ENCODE peak calls at places on chromosomes 11 and 22, in six cellular contexts. A is dorsolateral prefrontal cortex, Q is RWPE2, V is BJ, K is WERI-Rb-1, U is astrocyte of the spinal cord. Z is an unnamed sample.

GRCh38 chr22:49960967-49961600 is 512 bp downstream of the PIM3 start:
- DNase-seq in V (no peak), Q (peak), A (peak), K (peak), U (peak), Z (no peak)

GRCh38 chr22:28424427-28425080 is 255.1 kb downstream of the TTC28 start:
- DNase-seq in V (no peak), U (peak), A (no peak), Q (no peak), K (no peak), Z (peak)

GRCh38 chr11:130213143-130213978 is 53.8 kb downstream of the ST14 start:
- DNase-seq in V (no peak), A (peak), U (peak), K (peak), Q (peak), Z (no peak)

GRCh38 chr11:6438979-6439571 is 1.7 kb downstream of the HPX start:
- DNase-seq in U (peak), Q (no peak), V (no peak), K (peak), A (peak), Z (peak)

GRCh38 chr11:61972112-61972795 is 4.8 kb upstream of the FTH1 start:
- DNase-seq in Q (no peak), U (no peak), K (no peak), V (no peak), A (peak), Z (peak)

GRCh38 chr11:69259072-69259471 is 34.9 kb upstream of the MYEOV start:
- DNase-seq in A (no peak), K (no peak), Q (no peak), U (no peak), V (no peak), Z (no peak)

GRCh38 chr22:49815641-49816071 is 12.0 kb downstream of the BRD1 start:
- DNase-seq in V (no peak), K (no peak), Q (no peak), A (no peak), U (peak), Z (no peak)

GRCh38 chr22:20624161-20624616 is 116.8 kb downstream of the MED15 start:
- DNase-seq in V (no peak), A (no peak), U (no peak), Q (no peak), K (no peak), Z (no peak)

GRCh38 chr11:34250732-34251639 is 106.8 kb downstream of the ABTB2 start:
- DNase-seq in Q (peak), V (no peak), A (peak), U (no peak), K (no peak), Z (no peak)

GRCh38 chr11:5596611-5597201 is at the start of gene TRIM6:
- DNase-seq in K (no peak), A (no peak), Q (peak), U (peak), V (no peak), Z (no peak)

GRCh38 chr11:90491466-90491865 is 268.6 kb upstream of the CHORDC1 start:
- DNase-seq in K (no peak), Q (no peak), A (no peak), U (no peak), V (no peak), Z (no peak)

GRCh38 chr11:11047851-11048610 is 190.2 kb upstream of the ZBED5 start:
- DNase-seq in K (no peak), V (no peak), A (no peak), U (no peak), Q (no peak), Z (no peak)

GRCh38 chr11:112614605-112615004 is 346.6 kb upstream of the NCAM1 start:
- DNase-seq in K (no peak), Q (no peak), A (no peak), V (no peak), U (no peak), Z (no peak)

GRCh38 chr11:48101958-48102357 is 114.7 kb upstream of the OR4B1 start:
- DNase-seq in K (no peak), Q (no peak), A (no peak), V (no peak), U (no peak), Z (no peak)

GRCh38 chr11:35343033-35343598 is 76.2 kb downstream of the SLC1A2 start:
- DNase-seq in Q (no peak), U (no peak), K (no peak), A (no peak), V (no peak), Z (no peak)

GRCh38 chr11:131302831-131303230 is 67.6 kb upstream of the NTM start:
- DNase-seq in Q (no peak), A (no peak), K (no peak), U (peak), V (no peak), Z (peak)

GRCh38 chr11:134532176-134532920 is 120.3 kb upstream of the B3GAT1 start:
- DNase-seq in K (peak), U (no peak), V (no peak), A (peak), Q (no peak), Z (no peak)

GRCh38 chr22:31927562-31927961 is 16.8 kb upstream of the YWHAH start:
- DNase-seq in U (no peak), K (no peak), V (no peak), A (no peak), Q (no peak), Z (no peak)

GRCh38 chr22:46069518-46070214 is 80.7 kb upstream of the PPARA start:
- DNase-seq in K (no peak), U (peak), Q (peak), V (peak), A (peak), Z (peak)

GRCh38 chr22:36287881-36288515 is 35.1 kb downstream of the APOL1 start:
- DNase-seq in U (no peak), Q (no peak), A (peak), K (no peak), V (no peak), Z (no peak)

GRCh38 chr22:31282748-31283468 is 9.4 kb downstream of the PIK3IP1 start:
- DNase-seq in Q (no peak), V (no peak), U (no peak), A (no peak), K (no peak), Z (no peak)

GRCh38 chr22:34814260-34814659 is 251.7 kb upstream of the ISX start:
- DNase-seq in K (no peak), U (peak), Q (no peak), V (peak), A (no peak), Z (no peak)

GRCh38 chr11:1936781-1937615 is 10.1 kb upstream of the MRPL23 start:
- DNase-seq in A (no peak), U (no peak), K (no peak), V (no peak), Q (peak), Z (no peak)

GRCh38 chr11:126636911-126637799 is 281.7 kb downstream of the ST3GAL4 start:
- DNase-seq in V (peak), U (peak), Q (no peak), K (no peak), A (no peak), Z (no peak)

GRCh38 chr11:1307163-1307870 is 2.1 kb downstream of the TOLLIP start:
- DNase-seq in U (no peak), K (no peak), V (no peak), A (peak), Q (peak), Z (no peak)

GRCh38 chr11:106409201-106409600 is 331.7 kb downstream of the AASDHPPT start:
- DNase-seq in K (no peak), U (peak), A (no peak), V (no peak), Q (no peak), Z (no peak)

GRCh38 chr22:25334091-25334490 is 114.7 kb downstream of the CRYBB2 start:
- DNase-seq in U (no peak), K (peak), Q (no peak), V (no peak), A (no peak), Z (no peak)

GRCh38 chr11:34798985-34799384 is 117.2 kb downstream of the APIP start:
- DNase-seq in V (no peak), U (no peak), Q (no peak), A (no peak), K (no peak), Z (no peak)

GRCh38 chr11:92843455-92843854 is 126.0 kb upstream of the MTNR1B start:
- DNase-seq in Q (no peak), U (no peak), A (no peak), K (no peak), V (no peak), Z (no peak)

GRCh38 chr11:92845390-92846185 is 123.9 kb upstream of the MTNR1B start:
- DNase-seq in K (no peak), A (no peak), Q (no peak), U (no peak), V (no peak), Z (no peak)

GRCh38 chr11:92841719-92842118 is 127.7 kb upstream of the MTNR1B start:
- DNase-seq in V (no peak), A (no peak), Q (no peak), K (no peak), U (no peak), Z (no peak)

GRCh38 chr11:92846542-92847125 is 122.8 kb upstream of the MTNR1B start:
- DNase-seq in K (no peak), Q (no peak), V (no peak), A (no peak), U (no peak), Z (no peak)

DNA sequence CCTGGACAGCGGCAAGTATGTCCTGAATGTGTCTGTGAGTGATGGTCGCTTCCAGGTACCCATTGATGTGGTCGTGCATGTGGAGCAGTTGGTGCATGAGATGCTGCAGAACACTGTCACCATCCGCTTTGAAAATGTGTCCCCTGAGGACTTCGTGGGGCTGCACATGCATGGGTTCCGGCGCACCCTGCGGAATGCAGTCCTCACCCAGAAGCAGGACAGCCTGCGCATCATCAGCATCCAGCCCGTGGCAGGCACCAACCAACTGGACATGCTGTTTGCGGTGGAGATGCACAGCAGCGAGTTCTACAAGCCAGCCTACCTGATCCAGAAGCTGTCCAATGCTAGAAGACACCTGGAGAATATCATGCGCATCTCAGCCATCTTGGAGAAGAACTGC is 125.3 kb upstream of the MTNR1B start:
- DNase-seq in U (no peak), A (no peak), V (no peak), K (no peak), Q (no peak), Z (no peak)
- TF ChIP-seq CTCF in U (no peak), A (no peak), V (no peak), K (no peak), Q (no peak), Z (no peak)

GRCh38 chr11:64312947-64313346 is 4.4 kb downstream of the TRMT112 start:
- DNase-seq in Q (peak), V (no peak), U (no peak), K (no peak), A (no peak), Z (no peak)

GRCh38 chr11:64317325-64317960 is at the start of gene TRMT112:
- DNase-seq in V (peak), U (peak), Q (peak), A (peak), K (peak), Z (peak)

GRCh38 chr11:64313491-64314145 is 3.7 kb downstream of the TRMT112 start:
- DNase-seq in U (no peak), K (no peak), A (no peak), V (no peak), Q (peak), Z (no peak)

GRCh38 chr11:64314805-64315561 is 2.4 kb downstream of the TRMT112 start:
- DNase-seq in U (no peak), Q (peak), K (no peak), A (no peak), V (no peak), Z (no peak)

DNA sequence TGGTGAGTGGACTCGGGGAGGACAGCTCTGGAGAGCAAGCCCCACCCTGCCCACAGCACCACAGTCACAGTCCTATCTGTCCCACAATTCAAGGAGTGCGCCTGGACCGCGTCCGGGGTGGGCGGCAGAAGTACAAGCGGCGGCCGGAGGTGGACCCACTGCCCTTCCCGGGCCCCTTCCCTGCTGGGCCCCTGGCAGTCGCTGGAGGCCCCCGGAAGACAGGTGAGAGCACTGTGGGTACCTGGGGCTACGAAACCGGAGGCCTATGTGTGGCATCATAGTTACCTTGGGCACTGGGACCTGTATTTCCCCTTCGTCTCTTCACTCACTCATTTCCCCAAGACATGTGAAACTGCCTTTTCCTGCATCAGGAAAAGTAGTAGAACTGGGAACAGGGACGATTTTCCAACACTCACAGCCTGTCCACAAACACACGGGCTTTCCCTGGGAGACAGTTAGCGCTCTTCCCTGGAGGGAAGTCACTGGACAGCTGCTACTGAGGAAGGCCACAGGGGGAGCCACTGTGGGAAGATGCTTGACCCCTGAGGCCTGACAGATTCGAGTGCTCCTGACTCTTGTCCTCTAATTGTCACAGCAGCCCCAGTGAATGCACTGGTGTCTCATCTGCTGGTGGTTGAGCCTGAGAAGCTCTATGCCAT is 3.1 kb downstream of the TRMT112 start:
- DNase-seq in V (no peak), A (no peak), U (no peak), K (no peak), Q (no peak), Z (no peak)
- TF ChIP-seq CTCF in V (peak), A (no peak), U (peak), K (peak), Q (no peak), Z (no peak)

GRCh38 chr11:102111787-102112653 is 1.8 kb downstream of the YAP1 start:
- DNase-seq in Q (peak), U (peak), A (no peak), K (no peak), V (peak), Z (peak)

GRCh38 chr11:102112654-102112926 is 2.3 kb downstream of the YAP1 start:
- DNase-seq in V (no peak), U (no peak), A (no peak), K (no peak), Q (no peak), Z (no peak)

GRCh38 chr11:102110761-102111010 is 439 bp downstream of the YAP1 start:
- DNase-seq in A (no peak), Q (no peak), K (no peak), V (no peak), U (no peak), Z (no peak)

GRCh38 chr11:102109896-102110760 is at the start of gene YAP1:
- DNase-seq in V (peak), Q (peak), A (peak), K (peak), U (peak), Z (peak)

GRCh38 chr11:102111011-102111786 is 952 bp downstream of the YAP1 start:
- DNase-seq in A (no peak), U (peak), Q (peak), K (peak), V (no peak), Z (peak)
- TF ChIP-seq CTCF in A (no peak), U (no peak), Q (peak), K (no peak), V (peak), Z (peak)

DNA sequence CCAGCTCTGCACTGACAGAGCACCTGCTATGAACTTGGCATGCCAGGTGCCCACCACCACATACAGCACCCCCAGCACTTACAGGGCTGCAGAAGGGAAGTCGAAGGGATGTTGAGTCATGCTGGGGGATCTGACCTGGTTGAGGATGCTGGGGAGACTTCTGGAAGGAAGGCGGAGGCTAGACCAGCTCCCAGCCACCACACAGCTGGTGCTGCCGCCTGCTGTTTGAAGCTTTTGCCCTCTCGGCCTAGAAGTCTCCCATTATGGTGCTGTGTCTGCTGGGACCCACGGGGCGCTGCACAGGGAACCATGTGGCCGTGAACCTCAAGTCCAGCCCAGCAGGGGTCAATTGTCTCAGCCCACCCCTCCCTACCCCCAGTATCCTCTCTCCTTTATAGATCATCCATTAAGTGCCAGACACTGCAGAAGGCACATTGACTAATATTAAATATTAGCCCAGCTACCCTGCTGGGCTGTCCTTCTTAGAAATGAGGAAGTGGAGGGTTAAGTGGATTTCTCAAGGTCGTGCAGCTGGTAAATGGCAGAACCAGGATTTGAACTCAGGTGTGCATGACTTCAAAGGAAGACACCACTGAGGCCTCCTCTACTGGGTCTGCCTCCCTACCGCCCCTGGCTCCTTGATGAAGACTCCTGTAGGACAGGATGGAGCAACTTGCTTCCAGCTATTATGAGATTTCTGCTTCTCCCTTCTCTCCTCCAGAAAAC is 49.7 kb downstream of the CYTH4 start:
- DNase-seq in K (no peak), A (no peak), U (no peak), Q (no peak), V (no peak), Z (no peak)
- TF ChIP-seq CTCF in K (no peak), A (no peak), U (no peak), Q (no peak), V (no peak), Z (no peak)

Z was measured in AG09319.